ENCODE peak calls at places on chromosomes 16 and 17, in four cellular contexts. V is A549, I is GM23248, U is IMR-90. P is an unnamed sample. For H3K4me1, the result is how much of the 10 kb centered on the place peaks cover.

GRCh38 chr17:40480501-40481003 is 20.9 kb downstream of the TNS4 start:
- DNase-seq in I (peak), V (peak), U (no peak), P (peak)

GRCh38 chr17:37179893-37180292 is 195.9 kb upstream of the C17orf78 start:
- DNase-seq in V (no peak), I (peak), U (peak), P (no peak)

GRCh38 chr16:56202036-56202435 is 10.7 kb downstream of the GNAO1 start:
- DNase-seq in I (no peak), V (no peak), U (no peak), P (no peak)

GRCh38 chr17:15999974-16000827 is 577 bp downstream of the TTC19 start:
- DNase-seq in I (peak), U (peak), V (peak), P (no peak)

GRCh38 chr16:23380501-23380951 is 72.5 kb downstream of the COG7 start:
- DNase-seq in U (no peak), I (no peak), V (no peak), P (no peak)

GRCh38 chr16:25027781-25028180 is 12.6 kb upstream of the ARHGAP17 start:
- DNase-seq in U (no peak), V (no peak), I (no peak), P (no peak)

GRCh38 chr16:55437627-55438026 is 41.4 kb upstream of the MMP2 start:
- DNase-seq in U (peak), I (peak), V (no peak), P (no peak)

GRCh38 chr17:31650756-31651520 is 208.1 kb downstream of the COPRS start:
- DNase-seq in V (no peak), U (no peak), I (no peak), P (no peak)

GRCh38 chr16:10497132-10498088 is 83.0 kb downstream of the EMP2 start:
- DNase-seq in I (no peak), V (no peak), U (no peak), P (no peak)

GRCh38 chr17:43669971-43670644 is 8.4 kb upstream of the MEOX1 start:
- DNase-seq in I (no peak), V (no peak), U (peak), P (peak)

GRCh38 chr17:75875940-75876189 is 2.5 kb downstream of the TRIM47 start:
- DNase-seq in U (no peak), I (no peak), V (no peak), P (no peak)

GRCh38 chr17:40345161-40346034 is 19.1 kb downstream of the GJD3 start:
- DNase-seq in V (peak), U (peak), I (peak), P (peak)

GRCh38 chr17:33285413-33285812 is 7.7 kb downstream of the ASIC2 start:
- DNase-seq in I (no peak), U (no peak), V (no peak), P (no peak)

GRCh38 chr17:18976201-18976600 is 24.2 kb downstream of the SLC5A10 start:
- DNase-seq in U (no peak), I (no peak), V (no peak), P (no peak)

DNA sequence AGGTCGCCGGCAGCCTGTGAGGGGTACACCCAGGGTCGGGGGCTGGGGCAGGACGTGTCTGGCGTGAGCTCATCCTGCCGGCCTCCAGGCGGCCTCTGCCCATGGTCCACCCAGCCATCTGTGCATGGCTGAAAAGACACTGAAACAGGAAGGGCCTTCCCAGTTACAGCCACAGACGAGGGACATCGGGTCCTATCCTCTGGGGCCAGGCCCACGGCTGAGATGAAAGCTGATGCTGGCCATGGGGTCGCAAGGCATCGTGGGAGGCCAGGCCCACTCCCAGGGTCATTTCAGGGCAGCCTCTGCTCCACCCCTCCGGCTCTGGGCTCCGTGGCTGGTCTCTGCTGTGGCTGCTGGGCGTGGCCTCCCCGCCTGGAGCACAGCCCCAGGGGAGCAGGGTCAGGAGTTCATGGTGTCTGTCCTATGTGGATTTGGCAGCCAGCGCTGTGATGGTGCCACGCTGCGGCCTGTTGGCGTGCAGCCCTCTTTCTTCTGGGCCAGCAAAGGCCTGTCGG is 16.6 kb upstream of the ATP6V0C start:
- DNase-seq in U (no peak), V (no peak), I (peak), P (no peak)
- H3K4me2 ChIP-seq in U (no peak), V (peak), I (no peak), P (no peak)

DNA sequence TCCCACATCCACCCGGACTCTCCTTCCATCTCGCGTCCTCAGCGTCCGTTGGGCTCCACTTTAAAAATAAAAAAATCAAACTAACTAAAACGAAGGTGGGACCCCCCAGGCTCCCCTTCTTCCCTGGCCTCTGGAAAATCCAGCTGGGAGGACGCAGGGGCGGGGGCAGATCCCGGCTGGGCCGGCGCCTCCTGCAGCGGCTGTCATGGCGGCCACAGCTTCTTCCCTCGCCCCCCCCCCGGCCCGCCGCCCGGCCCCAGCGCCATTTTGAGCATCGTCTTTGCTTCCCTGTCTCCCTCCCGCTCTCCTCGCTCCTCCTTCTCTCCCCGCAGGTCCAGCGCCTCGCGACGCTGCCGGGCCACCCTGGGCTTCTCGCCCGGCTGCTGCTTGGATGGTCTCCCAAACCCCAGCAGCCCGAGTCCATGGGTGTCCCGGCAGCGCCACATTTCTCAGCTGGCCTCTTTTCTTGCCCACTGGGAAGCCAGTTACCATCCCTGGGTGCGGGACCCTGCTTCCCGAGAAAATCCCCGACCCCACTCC is 3.3 kb downstream of the HOXB2 start:
- DNase-seq in U (peak), I (peak), V (no peak), P (peak)
- H3K4me1 ChIP-seq in U (under half), I (under half), V (under half), P (under half)

DNA sequence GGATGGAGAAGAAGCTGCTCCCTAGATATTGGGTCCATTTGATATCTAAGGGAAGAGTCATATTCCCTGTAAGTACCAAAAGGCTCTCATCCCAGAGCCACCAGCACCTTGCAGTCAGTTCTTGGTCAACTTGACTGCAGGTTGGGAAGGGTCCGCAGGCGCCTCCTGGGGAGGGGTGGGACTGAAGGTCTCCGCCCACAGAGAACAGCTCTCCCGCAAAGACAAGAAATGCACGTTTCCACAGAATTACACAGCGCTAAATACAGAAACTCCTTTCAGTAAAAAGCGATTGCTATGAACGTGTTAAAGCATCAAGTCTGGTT is 864 bp upstream of the CTCF start:
- DNase-seq in V (no peak), U (no peak), I (no peak), P (no peak)
- H3K4me2 ChIP-seq in V (peak), U (peak), I (peak), P (peak)

GRCh38 chr16:410516-411178 is 9.0 kb downstream of the DECR2 start:
- DNase-seq in I (no peak), V (no peak), U (no peak), P (no peak)
- H3K4me1 ChIP-seq in I (under half), V (under half), U (under half), P (under half)

GRCh38 chr16:68328151-68328859 is 17.5 kb downstream of the PRMT7 start:
- DNase-seq in U (peak), I (peak), V (peak), P (peak)

GRCh38 chr16:68328860-68329370 is 18.1 kb downstream of the PRMT7 start:
- DNase-seq in V (no peak), U (no peak), I (no peak), P (no peak)

GRCh38 chr16:68335175-68335574 is 24.4 kb downstream of the PRMT7 start:
- DNase-seq in V (no peak), I (peak), U (peak), P (no peak)

GRCh38 chr16:68331879-68332410 is 21.1 kb downstream of the PRMT7 start:
- DNase-seq in U (peak), I (peak), V (no peak), P (no peak)

DNA sequence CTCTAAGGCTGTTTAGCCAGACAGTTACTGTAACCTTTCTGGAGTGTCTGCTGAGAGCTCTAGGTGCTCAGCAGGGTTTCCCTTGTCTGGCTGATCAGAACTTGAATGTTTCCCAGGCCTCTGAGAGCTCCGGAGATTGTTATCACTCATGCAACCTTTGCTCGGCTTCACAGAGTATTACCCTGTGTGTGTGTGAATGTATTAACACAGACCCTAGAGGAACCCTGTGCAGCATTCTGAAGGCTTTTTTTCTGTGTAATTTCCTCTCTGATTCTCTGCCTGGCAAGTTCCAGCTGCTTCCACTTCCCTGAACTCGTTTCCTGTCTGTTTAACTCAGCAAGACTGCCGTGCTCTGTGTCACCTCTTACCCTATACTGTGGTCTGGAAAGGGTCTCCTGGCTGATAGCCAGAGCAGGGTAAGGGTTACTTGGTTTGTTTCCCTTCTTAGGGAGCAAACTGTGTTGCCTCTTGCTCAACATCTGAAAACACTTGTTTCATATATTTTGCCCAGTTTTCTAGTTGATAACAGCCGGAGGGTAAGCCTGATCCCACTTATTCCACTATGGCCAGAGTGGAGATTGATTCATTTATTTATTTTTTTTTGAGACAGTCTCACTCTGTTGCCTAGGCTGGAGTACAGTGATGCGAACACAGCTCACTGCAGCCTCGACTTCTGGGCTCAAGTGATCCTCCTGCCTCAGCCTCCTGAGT is 21.7 kb downstream of the PRMT7 start:
- DNase-seq in V (no peak), I (peak), U (peak), P (no peak)
- H3K4me2 ChIP-seq in V (no peak), I (peak), U (peak), P (no peak)

GRCh38 chr17:30380643-30381419 is 2.1 kb downstream of the CPD start:
- DNase-seq in I (peak), U (no peak), V (no peak), P (no peak)

GRCh38 chr17:30378797-30379302 is at the start of gene CPD:
- DNase-seq in I (peak), V (peak), U (peak), P (peak)

GRCh38 chr17:30380106-30380420 is 1.3 kb downstream of the CPD start:
- DNase-seq in I (peak), U (peak), V (no peak), P (no peak)

GRCh38 chr17:30378191-30378796 is 433 bp upstream of the CPD start:
- DNase-seq in I (peak), V (no peak), U (peak), P (no peak)

GRCh38 chr17:30379303-30380105 is 777 bp downstream of the CPD start:
- DNase-seq in U (no peak), I (peak), V (no peak), P (peak)
- H3K4me1 ChIP-seq in U (under half), I (half or more), V (half or more), P (under half)

GRCh38 chr16:74605332-74605731 is 1.6 kb downstream of the GLG1 start:
- DNase-seq in U (no peak), I (peak), V (no peak), P (no peak)

GRCh38 chr16:74607967-74608356 is 1.0 kb upstream of the GLG1 start:
- DNase-seq in I (peak), U (peak), V (no peak), P (peak)

GRCh38 chr16:74607310-74607966 is 524 bp upstream of the GLG1 start:
- DNase-seq in I (no peak), U (no peak), V (no peak), P (no peak)

GRCh38 chr16:74605746-74606520 is 981 bp downstream of the GLG1 start:
- DNase-seq in I (peak), U (no peak), V (no peak), P (no peak)

GRCh38 chr16:74606521-74607309 is at the start of gene GLG1:
- DNase-seq in V (peak), I (peak), U (peak), P (peak)
- H3K4me2 ChIP-seq in V (peak), I (peak), U (peak), P (peak)

GRCh38 chr17:77374170-77374936 is 233.6 kb downstream of the SEC14L1 start:
- DNase-seq in I (peak), V (no peak), U (peak), P (peak)
- H3K4me1 ChIP-seq in I (under half), V (half or more), U (half or more), P (under half)